ENCODE peak calls at places on chromosomes 5 and 9, in nine cellular contexts. E is thyroid gland, V is IMR-90, D is left lung, F is astrocyte of the spinal cord, T is bronchial epithelial cell, O is suprapubic skin, R is WERI-Rb-1, S is DND-41. N is an unnamed sample.
A peak's percentile ranks its signal among the peaks of the same experiment; 100 is the strongest.

GRCh38 chr5:40017151-40017550 is 592.4 kb upstream of the DAB2 start:
- DNase-seq in R (no peak), T (peak; percentile 61), O (no peak), E (no peak), V (no peak), S (no peak), F (no peak), D (no peak), N (no peak)

GRCh38 chr5:68375540-68375939 is 160.0 kb downstream of the PIK3R1 start:
- DNase-seq in S (no peak), O (no peak), T (peak; percentile 7), V (no peak), F (no peak), E (no peak), D (no peak), R (no peak), N (no peak)

GRCh38 chr5:54263447-54263846 is 46.9 kb downstream of the ARL15 start:
- DNase-seq in S (no peak), F (no peak), E (no peak), R (no peak), D (no peak), V (no peak), O (no peak), T (no peak), N (no peak)

GRCh38 chr9:95488971-95489370 is 27.8 kb downstream of the PTCH1 start:
- DNase-seq in F (no peak), R (no peak), O (no peak), D (no peak), E (no peak), V (no peak), T (no peak), S (no peak), N (no peak)

GRCh38 chr9:131222460-131222859 is 53.9 kb downstream of the FAM78A start:
- DNase-seq in E (no peak), T (no peak), F (no peak), O (no peak), S (no peak), R (no peak), D (no peak), V (no peak), N (no peak)

GRCh38 chr5:111574316-111574715 is 62.0 kb upstream of the STARD4 start:
- DNase-seq in F (no peak), O (no peak), T (peak; percentile 11), D (no peak), E (no peak), S (no peak), R (no peak), V (peak; percentile 49), N (no peak)

GRCh38 chr5:156383510-156383909 is 56.5 kb downstream of the SGCD start:
- DNase-seq in T (peak; percentile 10), R (no peak), E (no peak), O (no peak), D (no peak), F (peak; percentile 30), S (no peak), V (peak; percentile 90), N (no peak)

GRCh38 chr9:121564861-121565260 is 65.2 kb upstream of the GGTA1 start:
- DNase-seq in T (peak; percentile 64), S (no peak), D (no peak), V (no peak), R (no peak), E (no peak), F (no peak), O (no peak), N (no peak)

GRCh38 chr9:97847474-97848236 is 5.4 kb upstream of the FOXE1 start:
- DNase-seq in T (no peak), O (no peak), R (peak; percentile 42), F (no peak), E (peak; percentile 48), S (no peak), V (no peak), D (no peak), N (no peak)

GRCh38 chr9:75612754-75613153 is 277.7 kb upstream of the PCSK5 start:
- DNase-seq in T (peak; percentile 18), F (no peak), V (no peak), E (no peak), S (no peak), R (no peak), O (no peak), D (no peak), N (no peak)

GRCh38 chr5:20262896-20263295 is 274.9 kb upstream of the CDH18 start:
- DNase-seq in E (no peak), D (no peak), R (no peak), F (no peak), V (no peak), O (no peak), S (no peak), T (no peak), N (no peak)

GRCh38 chr5:150422075-150422474 is 9.4 kb upstream of the CD74 start:
- DNase-seq in D (no peak), T (no peak), F (no peak), E (no peak), V (no peak), R (no peak), O (no peak), S (no peak), N (no peak)

GRCh38 chr9:121532881-121533280 is 33.2 kb upstream of the GGTA1 start:
- DNase-seq in S (no peak), D (no peak), E (no peak), R (no peak), O (no peak), V (no peak), T (no peak), F (no peak), N (no peak)

GRCh38 chr9:121279841-121280388 is 12.0 kb downstream of the GSN start:
- DNase-seq in E (no peak), F (no peak), D (no peak), O (peak; percentile 73), S (no peak), T (no peak), R (no peak), V (no peak), N (no peak)

GRCh38 chr9:101738566-101739183 is at the start of gene GRIN3A:
- DNase-seq in S (no peak), T (no peak), R (peak; percentile 84), V (no peak), E (no peak), O (no peak), D (peak; percentile 61), F (no peak), N (no peak)
- TF ChIP-seq CTCF in S (no peak), T (no peak), R (peak; percentile 89), V (no peak), E (no peak), O (no peak), D (no peak), F (no peak), N (no peak)

GRCh38 chr5:167232675-167233074 is 1058.8 kb upstream of the WWC1 start:
- DNase-seq in T (no peak), S (no peak), F (no peak), R (no peak), E (no peak), O (no peak), D (no peak), V (no peak), N (no peak)

GRCh38 chr5:167229751-167230150 is 1061.7 kb upstream of the WWC1 start:
- DNase-seq in E (no peak), V (no peak), R (no peak), D (no peak), T (peak; percentile 5), O (no peak), S (no peak), F (no peak), N (no peak)

GRCh38 chr5:167230414-167230813 is 1061.0 kb upstream of the WWC1 start:
- DNase-seq in F (no peak), R (no peak), E (no peak), D (no peak), S (no peak), O (no peak), V (no peak), T (no peak), N (no peak)

GRCh38 chr5:167228134-167228533 is 1063.3 kb upstream of the WWC1 start:
- DNase-seq in V (no peak), E (no peak), T (no peak), O (no peak), S (no peak), R (no peak), F (no peak), D (no peak), N (no peak)

DNA sequence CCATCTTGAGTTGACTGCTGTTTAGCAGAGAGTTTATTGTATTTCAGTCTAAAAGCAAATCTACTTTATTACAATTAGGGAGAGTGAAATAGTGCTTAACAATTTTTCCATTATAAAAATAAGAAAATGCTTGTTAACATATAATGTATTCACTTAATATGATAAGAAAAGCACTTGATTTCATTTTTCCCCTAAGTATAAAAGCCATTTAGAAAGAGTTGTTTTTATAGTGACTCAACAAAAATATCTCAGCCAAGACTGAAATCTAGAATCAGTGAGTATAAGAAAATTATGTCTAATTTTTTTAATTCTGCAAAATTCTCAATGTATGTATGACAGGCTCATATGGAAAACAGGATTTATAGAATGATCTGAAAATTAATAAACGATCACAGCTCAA is 1057.9 kb upstream of the WWC1 start:
- DNase-seq in R (no peak), F (peak; percentile 50), T (no peak), E (no peak), S (no peak), V (peak; percentile 26), O (no peak), D (no peak), N (no peak)
- H3K4me3 ChIP-seq in R (no peak overlapping the region), F (no peak overlapping the region), T (no peak overlapping the region), E (no peak overlapping the region), S (no peak overlapping the region), V (no peak overlapping the region), O (no peak overlapping the region), D (no peak overlapping the region), N (no peak overlapping the region)

GRCh38 chr5:90803376-90803775 is 244.8 kb downstream of the ADGRV1 start:
- DNase-seq in S (no peak), F (no peak), O (no peak), E (no peak), R (no peak), D (no peak), T (no peak), V (no peak), N (no peak)
- TF ChIP-seq CTCF in S (no peak), F (peak; percentile 2), O (no peak), E (no peak), R (peak; percentile 26), D (no peak), T (no peak), V (no peak), N (no peak)

GRCh38 chr9:98973546-98973921 is 29.8 kb downstream of the COL15A1 start:
- DNase-seq in R (no peak), V (no peak), F (no peak), D (no peak), E (no peak), S (no peak), T (no peak), O (no peak), N (no peak)

GRCh38 chr9:98974994-98975712 is 31.4 kb downstream of the COL15A1 start:
- DNase-seq in E (peak; percentile 89), V (peak; percentile 66), S (peak; percentile 80), T (peak; percentile 57), O (peak; percentile 90), R (peak; percentile 90), F (peak; percentile 75), D (peak; percentile 98), N (no peak)

GRCh38 chr9:98974106-98974505 is 30.4 kb downstream of the COL15A1 start:
- DNase-seq in D (no peak), R (no peak), F (no peak), E (no peak), T (no peak), O (no peak), S (no peak), V (no peak), N (no peak)

GRCh38 chr9:98975838-98976237 is 32.1 kb downstream of the COL15A1 start:
- DNase-seq in S (no peak), V (no peak), T (no peak), F (no peak), R (no peak), O (no peak), E (no peak), D (no peak), N (no peak)

GRCh38 chr9:98974554-98974953 is 30.8 kb downstream of the COL15A1 start:
- DNase-seq in F (no peak), V (no peak), S (no peak), T (no peak), O (no peak), E (no peak), R (no peak), D (no peak), N (no peak)
- H3K4me3 ChIP-seq in F (no peak overlapping the region), V (no peak overlapping the region), S (no peak overlapping the region), T (no peak overlapping the region), O (no peak overlapping the region), E (no peak overlapping the region), R (no peak overlapping the region), D (no peak overlapping the region), N (no peak overlapping the region)

N was measured in GM12864.